ENCODE peak calls at places on chromosomes 1 and 21, in nine cellular contexts. One of them, this sample, is unnamed.

GRCh38 chr21:46552274-46552673 is 52.6 kb downstream of the S100B start:
- DNase-seq in GM23338: no peak
- DNase-seq in T-helper 1 cell: peak; percentile 14
- DNase-seq in dermis microvascular lymphatic vessel endothelial cell: no peak
- DNase-seq in CD8-positive, alpha-beta memory T cell: peak; percentile 78
- DNase-seq in iris pigment epithelial cell: no peak
- DNase-seq in AML-193: no peak
- DNase-seq in neuronal stem cell: no peak
- DNase-seq in astrocyte of the cerebellum: no peak
- DNase-seq in this sample: no peak

GRCh38 chr1:41783189-41783639 is 135.5 kb downstream of the HIVEP3 start:
- DNase-seq in iris pigment epithelial cell: peak; percentile 82
- DNase-seq in CD8-positive, alpha-beta memory T cell: no peak
- DNase-seq in astrocyte of the cerebellum: peak; percentile 32
- DNase-seq in GM23338: no peak
- DNase-seq in T-helper 1 cell: no peak
- DNase-seq in AML-193: no peak
- DNase-seq in dermis microvascular lymphatic vessel endothelial cell: no peak
- DNase-seq in neuronal stem cell: no peak
- DNase-seq in this sample: no peak

GRCh38 chr1:26387447-26387846 is 14.9 kb upstream of the ZNF683 start:
- DNase-seq in neuronal stem cell: no peak
- DNase-seq in iris pigment epithelial cell: peak; percentile 67
- DNase-seq in AML-193: no peak
- DNase-seq in T-helper 1 cell: no peak
- DNase-seq in dermis microvascular lymphatic vessel endothelial cell: no peak
- DNase-seq in GM23338: no peak
- DNase-seq in astrocyte of the cerebellum: no peak
- DNase-seq in CD8-positive, alpha-beta memory T cell: no peak
- DNase-seq in this sample: no peak

GRCh38 chr1:115791816-115792215 is 23.3 kb upstream of the CASQ2 start:
- DNase-seq in AML-193: no peak
- DNase-seq in GM23338: no peak
- DNase-seq in CD8-positive, alpha-beta memory T cell: no peak
- DNase-seq in T-helper 1 cell: no peak
- DNase-seq in astrocyte of the cerebellum: no peak
- DNase-seq in dermis microvascular lymphatic vessel endothelial cell: no peak
- DNase-seq in iris pigment epithelial cell: no peak
- DNase-seq in neuronal stem cell: no peak
- DNase-seq in this sample: no peak

GRCh38 chr1:174626031-174627020 is 178.6 kb downstream of the GPR52 start:
- DNase-seq in iris pigment epithelial cell: peak; percentile 75
- DNase-seq in neuronal stem cell: no peak
- DNase-seq in dermis microvascular lymphatic vessel endothelial cell: no peak
- DNase-seq in AML-193: no peak
- DNase-seq in T-helper 1 cell: no peak
- DNase-seq in astrocyte of the cerebellum: peak; percentile 67
- DNase-seq in CD8-positive, alpha-beta memory T cell: no peak
- DNase-seq in GM23338: peak; percentile 17
- DNase-seq in this sample: no peak

GRCh38 chr1:240854367-240854766 is 242.4 kb upstream of the GREM2 start:
- DNase-seq in astrocyte of the cerebellum: no peak
- DNase-seq in T-helper 1 cell: no peak
- DNase-seq in GM23338: no peak
- DNase-seq in iris pigment epithelial cell: peak; percentile 38
- DNase-seq in neuronal stem cell: no peak
- DNase-seq in CD8-positive, alpha-beta memory T cell: no peak
- DNase-seq in AML-193: no peak
- DNase-seq in dermis microvascular lymphatic vessel endothelial cell: no peak
- DNase-seq in this sample: no peak

GRCh38 chr1:15788624-15789301 is 18.7 kb downstream of the UQCRHL start:
- DNase-seq in iris pigment epithelial cell: peak; percentile 88
- DNase-seq in CD8-positive, alpha-beta memory T cell: no peak
- DNase-seq in AML-193: no peak
- DNase-seq in neuronal stem cell: no peak
- DNase-seq in astrocyte of the cerebellum: no peak
- DNase-seq in GM23338: no peak
- DNase-seq in T-helper 1 cell: no peak
- DNase-seq in dermis microvascular lymphatic vessel endothelial cell: no peak
- DNase-seq in this sample: no peak

GRCh38 chr1:171911506-171911905 is 70.2 kb downstream of the DNM3 start:
- DNase-seq in neuronal stem cell: no peak
- DNase-seq in CD8-positive, alpha-beta memory T cell: no peak
- DNase-seq in astrocyte of the cerebellum: no peak
- DNase-seq in GM23338: peak; percentile 82
- DNase-seq in T-helper 1 cell: no peak
- DNase-seq in AML-193: no peak
- DNase-seq in iris pigment epithelial cell: no peak
- DNase-seq in dermis microvascular lymphatic vessel endothelial cell: no peak
- DNase-seq in this sample: no peak

GRCh38 chr1:198007687-198008627 is 90.8 kb downstream of the LHX9 start:
- DNase-seq in GM23338: no peak
- DNase-seq in dermis microvascular lymphatic vessel endothelial cell: no peak
- DNase-seq in AML-193: no peak
- DNase-seq in astrocyte of the cerebellum: no peak
- DNase-seq in CD8-positive, alpha-beta memory T cell: no peak
- DNase-seq in neuronal stem cell: no peak
- DNase-seq in iris pigment epithelial cell: peak; percentile 5
- DNase-seq in T-helper 1 cell: no peak
- DNase-seq in this sample: no peak

This sample was measured in memory B cell.